ENCODE peak calls at places on chromosomes 11 and 22, in eight cellular contexts. A is CD8-positive, alpha-beta T cell; C is naive thymus-derived CD4-positive, alpha-beta T cell; H is HEK293T; J is RWPE2; G is SK-N-DZ; Q is activated T-cell treated with anti-CD3 and anti-CD28 coated beads for 1 hour; F is HT-29. M is an unnamed sample.

GRCh38 chr11:44955019-44955738 is 4.5 kb upstream of the TP53I11 start:
- DNase-seq in A (no peak), C (no peak), H (no peak), J (no peak), G (no peak), Q (no peak), F (peak; percentile 77), M (no peak)

GRCh38 chr11:43818220-43818619 is 62.4 kb upstream of the ALKBH3 start:
- DNase-seq in A (no peak), C (no peak), H (no peak), J (no peak), G (no peak), Q (no peak), F (no peak), M (no peak)

GRCh38 chr11:46557684-46558151 is 36.1 kb downstream of the AMBRA1 start:
- DNase-seq in A (no peak), C (no peak), H (no peak), J (no peak), G (no peak), Q (no peak), F (peak; percentile 49), M (no peak)

GRCh38 chr11:72226701-72227100 is 2.1 kb downstream of the INPPL1 start:
- DNase-seq in A (no peak), C (no peak), H (no peak), J (no peak), G (no peak), Q (no peak), F (no peak), M (no peak)

GRCh38 chr11:92413757-92414513 is 189.3 kb downstream of the FAT3 start:
- DNase-seq in A (no peak), C (no peak), H (no peak), J (no peak), G (no peak), Q (no peak), F (no peak), M (no peak)

GRCh38 chr11:105923814-105924213 is 98.2 kb downstream of the MSANTD4 start:
- DNase-seq in A (no peak), C (no peak), H (no peak), J (no peak), G (no peak), Q (no peak), F (no peak), M (no peak)

GRCh38 chr22:29456211-29456671 is 17.9 kb downstream of the RFPL1 start:
- DNase-seq in A (no peak), C (no peak), H (no peak), J (no peak), G (peak; percentile 68), Q (no peak), F (no peak), M (no peak)

GRCh38 chr22:27715078-27715477 is 86.5 kb downstream of the MN1 start:
- DNase-seq in A (no peak), C (no peak), H (no peak), J (no peak), G (no peak), Q (no peak), F (no peak), M (no peak)